ENCODE peak calls at places on chromosomes 12 and 14, in nine cellular contexts. T is stimulated activated CD8-positive, alpha-beta memory T cell treated with anti-CD3 and anti-CD28 coated beads, Interleukin-2, amount 100 ng/mL, for 1 hour; Y is left colon; V is AG20443; J is ovary; M is stomach; P is stimulated activated CD4-positive, alpha-beta T cell treated with anti-CD3 and anti-CD28 coated beads, Interleukin-15, amount 100 ng/mL, for 24 hours; Q is Right ventricle myocardium superior; H is fibroblast of gingiva. S is an unnamed sample.

GRCh38 chr12:64611430-64612286 is 1.4 kb downstream of the RASSF3 start:
- DNase-seq in T (no peak), Y (peak; percentile 60), V (peak; percentile 60), J (peak; percentile 57), M (peak; percentile 64), P (peak; percentile 31), Q (peak; percentile 70), H (peak; percentile 35), S (peak; percentile 39)

GRCh38 chr12:75977590-75977951 is 54.0 kb downstream of the PHLDA1 start:
- DNase-seq in T (no peak), Y (no peak), V (no peak), J (no peak), M (no peak), P (no peak), Q (no peak), H (no peak), S (no peak)

GRCh38 chr12:47744005-47744651 is 14.6 kb downstream of the RAPGEF3 start:
- DNase-seq in T (no peak), Y (peak; percentile 85), V (no peak), J (no peak), M (peak; percentile 83), P (peak; percentile 59), Q (no peak), H (no peak), S (peak; percentile 78)

GRCh38 chr12:52285172-52285745 is 6.1 kb downstream of the KRT81 start:
- DNase-seq in T (no peak), Y (no peak), V (no peak), J (no peak), M (no peak), P (no peak), Q (no peak), H (no peak), S (no peak)

GRCh38 chr12:122203301-122203967 is at the start of gene B3GNT4:
- DNase-seq in T (no peak), Y (peak; percentile 81), V (peak; percentile 90), J (no peak), M (peak; percentile 72), P (peak; percentile 82), Q (peak; percentile 72), H (peak; percentile 30), S (peak; percentile 75)

GRCh38 chr14:103555559-103556337 is 6.7 kb downstream of the BAG5 start:
- DNase-seq in T (no peak), Y (no peak), V (no peak), J (no peak), M (no peak), P (no peak), Q (peak; percentile 49), H (no peak), S (no peak)

GRCh38 chr12:132218915-132219314 is 74.7 kb downstream of the NOC4L start:
- DNase-seq in T (no peak), Y (peak; percentile 23), V (peak; percentile 47), J (no peak), M (no peak), P (peak; percentile 53), Q (no peak), H (no peak), S (peak; percentile 61)

GRCh38 chr14:104520620-104521410 is 58.7 kb upstream of the C14orf180 start:
- DNase-seq in T (no peak), Y (no peak), V (no peak), J (no peak), M (peak; percentile 9), P (no peak), Q (no peak), H (no peak), S (no peak)

GRCh38 chr12:101927042-101927441 is 49.7 kb downstream of the DRAM1 start:
- DNase-seq in T (no peak), Y (no peak), V (peak; percentile 24), J (no peak), M (no peak), P (no peak), Q (no peak), H (no peak), S (no peak)

GRCh38 chr14:60637490-60638452 is 11.5 kb downstream of the SIX1 start:
- DNase-seq in T (no peak), Y (no peak), V (peak; percentile 72), J (no peak), M (no peak), P (peak; percentile 18), Q (no peak), H (peak; percentile 47), S (no peak)

GRCh38 chr14:100222219-100223093 is 16.5 kb upstream of the YY1 start:
- DNase-seq in T (no peak), Y (no peak), V (no peak), J (no peak), M (no peak), P (no peak), Q (no peak), H (no peak), S (no peak)

S was measured in activated CD8-positive, alpha-beta T cell treated with anti-CD3 and anti-CD28 coated beads for 36 hours.